ENCODE peak calls at places on chromosomes 3 and 15, in seven cellular contexts. N is SK-N-SH, Y is GM12878, W is endothelial cell of umbilical vein, K is A549, J is HCT116, R is HepG2. H is an unnamed sample.

GRCh38 chr15:71374607-71375352 is 259.5 kb downstream of the THSD4 start:
- DNase-seq in R (no peak), N (no peak), Y (no peak), K (no peak), W (peak; percentile 79), J (no peak), H (no peak)

GRCh38 chr15:100166313-100166712 is 175.5 kb downstream of the ADAMTS17 start:
- DNase-seq in N (no peak), J (no peak), W (no peak), R (no peak), K (no peak), Y (no peak), H (no peak)

GRCh38 chr3:104604326-104605010 is 762.2 kb upstream of the ALCAM start:
- DNase-seq in R (no peak), N (no peak), J (peak; percentile 18), K (no peak), Y (no peak), W (peak; percentile 73), H (peak; percentile 2)

GRCh38 chr3:177816667-177817208 is 619.5 kb upstream of the TBL1XR1 start:
- DNase-seq in R (peak; percentile 69), Y (no peak), W (peak; percentile 62), N (no peak), K (peak; percentile 9), J (peak; percentile 44), H (peak; percentile 13)

GRCh38 chr15:84645997-84646396 is 8.1 kb downstream of the WDR73 start:
- DNase-seq in K (no peak), Y (no peak), R (no peak), N (no peak), J (no peak), W (no peak), H (no peak)

GRCh38 chr15:52217186-52217585 is 26.0 kb upstream of the GNB5 start:
- DNase-seq in N (no peak), W (no peak), Y (no peak), K (peak; percentile 21), J (no peak), R (no peak), H (peak; percentile 35)

GRCh38 chr3:7062714-7063113 is 201.8 kb downstream of the GRM7 start:
- DNase-seq in J (no peak), N (no peak), K (no peak), W (no peak), R (no peak), Y (no peak), H (no peak)

GRCh38 chr3:38990621-38991020 is 61.1 kb downstream of the SCN11A start:
- DNase-seq in J (no peak), W (peak; percentile 10), R (no peak), K (no peak), N (no peak), Y (no peak), H (no peak)

GRCh38 chr3:143239026-143239425 is 119.5 kb downstream of the CHST2 start:
- DNase-seq in K (no peak), N (no peak), W (peak; percentile 55), J (no peak), Y (no peak), R (no peak), H (no peak)

GRCh38 chr3:146131616-146132410 is 29.2 kb downstream of the PLOD2 start:
- DNase-seq in N (no peak), K (no peak), W (no peak), R (peak; percentile 33), J (no peak), Y (no peak), H (no peak)

GRCh38 chr3:60754617-60755016 is 496.6 kb downstream of the FHIT start:
- DNase-seq in Y (no peak), K (no peak), N (no peak), W (no peak), J (no peak), R (no peak), H (no peak)

DNA sequence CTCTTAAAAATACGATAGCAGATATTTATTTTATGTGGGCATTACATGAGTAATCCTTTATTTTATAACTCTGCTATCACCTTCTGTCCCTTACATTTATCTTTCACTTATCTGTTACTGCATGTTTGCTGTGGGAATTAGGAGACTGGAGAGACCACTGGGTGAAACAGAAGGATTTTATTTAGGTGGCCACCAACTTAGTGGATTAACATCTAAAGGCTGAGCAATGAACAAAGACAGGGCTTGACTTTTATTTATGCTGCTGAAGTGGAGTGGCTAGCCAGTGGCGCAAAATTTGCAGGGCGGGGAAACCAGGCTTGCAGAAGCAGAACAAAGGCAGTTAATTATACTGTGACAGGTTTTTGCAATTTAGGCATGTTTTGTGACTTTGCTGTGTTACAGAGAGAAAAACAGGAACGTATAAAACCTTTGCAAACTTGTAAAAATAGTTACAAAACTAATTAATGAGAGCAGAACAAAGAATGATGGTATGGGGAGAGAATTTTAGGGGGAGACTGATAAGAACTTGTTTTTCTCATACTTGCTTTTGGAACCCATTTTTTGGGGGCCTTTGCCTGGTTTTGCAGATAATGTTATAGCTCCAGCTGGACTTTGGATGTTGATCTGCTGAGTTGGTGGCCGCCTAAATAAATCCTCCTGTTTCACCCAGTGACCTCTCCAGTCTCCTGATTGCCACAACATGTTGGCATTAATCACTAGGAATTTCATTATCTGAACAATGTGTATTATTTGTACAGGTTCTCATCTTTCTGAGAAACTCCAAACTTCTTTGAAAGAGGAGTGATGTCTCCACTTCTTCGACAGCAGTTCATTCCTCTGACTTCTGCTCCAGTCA is 18.0 kb downstream of the KLHL24 start:
- DNase-seq in W (peak; percentile 33), Y (no peak), N (no peak), K (no peak), J (peak; percentile 23), R (no peak), H (peak; percentile 36)
- TF ChIP-seq MAX in W (no peak), Y (no peak), N (no peak), K (no peak), J (peak; percentile 21), R (no peak), H (no peak)

GRCh38 chr3:147945968-147946519 is 536.9 kb downstream of the ZIC1 start:
- DNase-seq in Y (peak; percentile 17), R (peak; percentile 24), K (peak; percentile 47), J (peak; percentile 32), N (peak; percentile 48), W (peak; percentile 68), H (peak; percentile 13)
- TF ChIP-seq MAX in Y (no peak), R (no peak), K (no peak), J (peak; percentile 14), N (peak; percentile 28), W (no peak), H (no peak)

DNA sequence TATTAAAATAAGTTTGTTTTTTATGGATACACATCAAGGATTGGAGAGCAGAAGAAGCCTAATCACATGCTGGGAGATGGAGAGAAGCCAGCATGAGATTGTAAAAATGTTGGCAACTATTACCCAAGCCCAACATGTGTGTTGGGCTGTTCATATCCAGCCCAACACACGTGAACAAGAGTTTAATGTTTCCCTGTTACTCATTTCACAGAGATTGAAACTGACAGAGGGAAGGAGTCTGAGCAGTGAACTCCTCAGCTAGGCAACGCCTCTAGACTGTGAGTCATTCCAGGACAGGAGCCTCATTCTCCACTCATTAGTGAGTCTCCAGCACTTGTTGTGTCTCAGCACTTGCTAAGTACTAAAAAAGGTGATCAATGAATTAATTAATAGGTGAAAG is 43.2 kb upstream of the CMSS1 start:
- DNase-seq in R (no peak), K (no peak), W (peak; percentile 13), J (no peak), Y (peak; percentile 28), N (no peak), H (no peak)
- TF ChIP-seq MAX in R (no peak), K (no peak), W (no peak), J (no peak), Y (no peak), N (no peak), H (no peak)

DNA sequence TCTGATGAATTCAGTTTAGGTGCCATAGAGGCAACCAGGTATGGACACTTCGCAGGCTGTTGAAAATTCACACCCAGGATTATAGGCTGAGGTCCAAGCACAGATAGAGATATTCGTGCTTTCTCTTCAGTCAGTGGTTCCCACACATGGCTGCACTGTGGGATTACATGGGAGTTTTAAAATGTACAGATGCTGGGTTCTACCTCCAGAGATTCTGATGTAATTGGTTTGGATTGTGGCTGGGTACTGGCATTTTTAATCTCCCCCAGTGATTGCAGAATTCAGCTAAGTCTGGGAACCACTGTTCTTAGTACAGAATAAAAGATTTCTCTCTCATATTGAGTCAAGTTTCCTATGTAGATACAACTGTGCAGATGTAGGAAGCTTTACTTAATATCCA is 91.6 kb downstream of the FOXB1 start:
- DNase-seq in W (no peak), J (no peak), N (no peak), K (no peak), Y (no peak), R (no peak), H (no peak)
- TF ChIP-seq MAX in W (no peak), J (no peak), N (no peak), K (no peak), Y (no peak), R (no peak), H (no peak)

DNA sequence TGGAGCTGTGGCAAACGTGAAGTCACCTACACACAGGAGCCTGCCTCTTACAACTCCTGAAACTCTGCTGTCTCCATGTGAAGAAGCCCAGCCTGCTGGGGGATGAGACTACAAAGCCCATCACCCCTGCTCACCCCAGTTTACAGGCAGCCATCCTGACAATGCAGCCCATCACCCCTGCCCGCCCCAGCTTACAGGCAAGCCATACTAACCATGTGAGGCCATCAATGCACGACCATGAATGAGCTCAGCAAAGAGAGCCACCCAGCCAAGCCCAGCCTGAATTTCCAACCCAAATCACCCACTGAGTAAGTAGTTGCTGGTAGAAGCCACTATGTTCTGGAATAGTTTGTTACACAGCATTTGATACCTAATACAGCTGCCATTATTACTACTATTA is 185.4 kb upstream of the NSMCE3 start:
- DNase-seq in Y (no peak), W (no peak), N (no peak), R (no peak), K (no peak), J (no peak), H (no peak)
- TF ChIP-seq MAX in Y (no peak), W (no peak), N (no peak), R (no peak), K (no peak), J (no peak), H (no peak)

GRCh38 chr3:183540501-183541234 is 14.8 kb downstream of the KLHL6 start:
- DNase-seq in N (no peak), K (no peak), Y (no peak), J (no peak), R (no peak), W (no peak), H (no peak)
- TF ChIP-seq MAX in N (no peak), K (no peak), Y (no peak), J (no peak), R (no peak), W (no peak), H (no peak)

GRCh38 chr3:124209426-124209825 is 217.5 kb upstream of the ROPN1 start:
- DNase-seq in R (no peak), W (no peak), K (no peak), J (no peak), Y (no peak), N (no peak), H (no peak)
- TF ChIP-seq MAX in R (no peak), W (no peak), K (no peak), J (no peak), Y (no peak), N (no peak), H (no peak)

GRCh38 chr3:173733029-173733652 is 335.6 kb downstream of the NLGN1 start:
- DNase-seq in K (no peak), J (peak; percentile 19), W (peak; percentile 72), Y (no peak), N (peak; percentile 4), R (peak; percentile 12), H (peak; percentile 13)
- TF ChIP-seq MAX in K (no peak), J (no peak), W (no peak), Y (no peak), N (no peak), R (no peak), H (no peak)

H was measured in NB4.